ENCODE peak calls at places on chromosomes 1 and 21, in six cellular contexts. O is substantia nigra, Y is RKO, G is WTC11, B is neural progenitor cell, S is NCI-H1105 treated with DMSO at 0.1 percent for 48 hours. X is an unnamed sample.

GRCh38 chr1:19029191-19030085 is 73.0 kb upstream of the IFFO2 start:
- DNase-seq in O (no peak), Y (no peak), G (peak), B (no peak), S (no peak), X (no peak)

GRCh38 chr1:232925421-232926202 is 24.8 kb upstream of the NTPCR start:
- DNase-seq in O (no peak), Y (no peak), G (no peak), B (no peak), S (no peak), X (peak)

GRCh38 chr1:60066001-60066400 is 7.6 kb downstream of the C1orf87 start:
- DNase-seq in O (no peak), Y (no peak), G (no peak), B (no peak), S (no peak), X (no peak)

GRCh38 chr1:227487606-227488005 is 75.8 kb upstream of the ZNF678 start:
- DNase-seq in O (no peak), Y (no peak), G (no peak), B (no peak), S (no peak), X (no peak)

GRCh38 chr1:109477821-109478220 is 5.9 kb upstream of the ATXN7L2 start:
- DNase-seq in O (no peak), Y (no peak), G (no peak), B (no peak), S (no peak), X (no peak)

GRCh38 chr21:24160528-24160927 is 1446.8 kb downstream of the MRPL39 start:
- DNase-seq in O (no peak), Y (no peak), G (no peak), B (no peak), S (no peak), X (no peak)

GRCh38 chr1:9494936-9495758 is 44.1 kb upstream of the SLC25A33 start:
- DNase-seq in O (no peak), Y (peak), G (peak), B (peak), S (peak), X (peak)

GRCh38 chr21:41280115-41280919 is 36.3 kb upstream of the FAM3B start:
- DNase-seq in O (no peak), Y (no peak), G (no peak), B (no peak), S (no peak), X (no peak)

GRCh38 chr21:45406801-45407628 is 2.0 kb downstream of the COL18A1 start:
- DNase-seq in O (no peak), Y (no peak), G (peak), B (peak), S (no peak), X (peak)

GRCh38 chr1:110292327-110292741 is 46.8 kb upstream of the RBM15 start:
- DNase-seq in O (no peak), Y (no peak), G (no peak), B (no peak), S (no peak), X (no peak)

GRCh38 chr1:8094481-8095241 is 68.6 kb upstream of the ERRFI1 start:
- DNase-seq in O (no peak), Y (peak), G (no peak), B (no peak), S (no peak), X (no peak)

GRCh38 chr1:56098956-56099355 is 480.4 kb downstream of the PLPP3 start:
- DNase-seq in O (no peak), Y (no peak), G (no peak), B (no peak), S (no peak), X (no peak)

GRCh38 chr21:36587388-36587787 is 107.5 kb upstream of the CLDN14 start:
- DNase-seq in O (no peak), Y (peak), G (no peak), B (no peak), S (no peak), X (no peak)